ENCODE peak calls at places on chromosomes 5 and 9, in five cellular contexts. One of them, this sample, is unnamed.

GRCh38 chr5:40991981-40992559 is 79.1 kb downstream of the MROH2B start:
- DNase-seq in H1: no peak
- DNase-seq in GM12878: no peak
- DNase-seq in HepG2: no peak
- DNase-seq in K562: no peak
- DNase-seq in this sample: no peak

GRCh38 chr5:172573115-172573882 is 67.8 kb upstream of the NEURL1B start:
- DNase-seq in H1: no peak
- DNase-seq in GM12878: no peak
- DNase-seq in HepG2: no peak
- DNase-seq in K562: peak
- DNase-seq in this sample: no peak

GRCh38 chr5:178630475-178630930 is 3.7 kb upstream of the CLK4 start:
- DNase-seq in H1: no peak
- DNase-seq in GM12878: no peak
- DNase-seq in HepG2: peak
- DNase-seq in K562: no peak
- DNase-seq in this sample: no peak

GRCh38 chr5:40568548-40568947 is 111.2 kb upstream of the PTGER4 start:
- DNase-seq in H1: no peak
- DNase-seq in GM12878: no peak
- DNase-seq in HepG2: no peak
- DNase-seq in K562: no peak
- DNase-seq in this sample: no peak

GRCh38 chr9:89744255-89744648 is 139.4 kb downstream of the GADD45G start:
- DNase-seq in H1: no peak
- DNase-seq in GM12878: no peak
- DNase-seq in HepG2: no peak
- DNase-seq in K562: no peak
- DNase-seq in this sample: no peak

GRCh38 chr5:154402611-154403010 is 43.2 kb upstream of the SAP30L start:
- DNase-seq in H1: no peak
- DNase-seq in GM12878: no peak
- DNase-seq in HepG2: no peak
- DNase-seq in K562: no peak
- DNase-seq in this sample: no peak

GRCh38 chr9:104900871-104901270 is 27.1 kb downstream of the ABCA1 start:
- DNase-seq in H1: no peak
- DNase-seq in GM12878: no peak
- DNase-seq in HepG2: no peak
- DNase-seq in K562: no peak
- DNase-seq in this sample: no peak

GRCh38 chr9:137607141-137607857 is 1.8 kb downstream of the ARRDC1 start:
- DNase-seq in H1: no peak
- DNase-seq in GM12878: no peak
- DNase-seq in HepG2: no peak
- DNase-seq in K562: no peak
- DNase-seq in this sample: no peak

GRCh38 chr5:110032386-110032785 is 342.7 kb downstream of the MAN2A1 start:
- DNase-seq in H1: no peak
- DNase-seq in GM12878: no peak
- DNase-seq in HepG2: no peak
- DNase-seq in K562: no peak
- DNase-seq in this sample: no peak

GRCh38 chr5:40089269-40089668 is 590.4 kb upstream of the PTGER4 start:
- DNase-seq in H1: no peak
- DNase-seq in GM12878: no peak
- DNase-seq in HepG2: no peak
- DNase-seq in K562: no peak
- DNase-seq in this sample: peak

GRCh38 chr5:134466241-134467069 is 54.8 kb upstream of the CDKN2AIPNL start:
- DNase-seq in H1: peak
- DNase-seq in GM12878: no peak
- DNase-seq in HepG2: peak
- DNase-seq in K562: peak
- DNase-seq in this sample: peak

GRCh38 chr9:105117111-105117682 is 127.3 kb upstream of the SLC44A1 start:
- DNase-seq in H1: no peak
- DNase-seq in GM12878: no peak
- DNase-seq in HepG2: no peak
- DNase-seq in K562: no peak
- DNase-seq in this sample: no peak

GRCh38 chr5:44665101-44665701 is 143.5 kb upstream of the MRPS30 start:
- DNase-seq in H1: no peak
- DNase-seq in GM12878: no peak
- DNase-seq in HepG2: no peak
- DNase-seq in K562: no peak
- DNase-seq in this sample: no peak

GRCh38 chr9:86842573-86842972 is 104.7 kb downstream of the GAS1 start:
- DNase-seq in H1: no peak
- DNase-seq in GM12878: no peak
- DNase-seq in HepG2: no peak
- DNase-seq in K562: no peak
- DNase-seq in this sample: no peak

GRCh38 chr9:6656901-6657300 is 11.4 kb upstream of the GLDC start:
- DNase-seq in H1: no peak
- DNase-seq in GM12878: no peak
- DNase-seq in HepG2: no peak
- DNase-seq in K562: no peak
- DNase-seq in this sample: no peak

GRCh38 chr5:169443249-169443784 is 140.3 kb upstream of the SPDL1 start:
- DNase-seq in H1: no peak
- DNase-seq in GM12878: no peak
- DNase-seq in HepG2: no peak
- DNase-seq in K562: no peak
- DNase-seq in this sample: no peak

GRCh38 chr5:149371296-149371962 is 7.7 kb downstream of the IL17B start:
- DNase-seq in H1: no peak
- DNase-seq in GM12878: no peak
- DNase-seq in HepG2: peak
- DNase-seq in K562: peak
- DNase-seq in this sample: peak

GRCh38 chr9:135906291-135907005 is 898 bp downstream of the CAMSAP1 start:
- DNase-seq in H1: no peak
- DNase-seq in GM12878: no peak
- DNase-seq in HepG2: no peak
- DNase-seq in K562: peak
- DNase-seq in this sample: peak

GRCh38 chr9:128011071-128011817 is 30.5 kb upstream of the EEIG1 start:
- DNase-seq in H1: no peak
- DNase-seq in GM12878: no peak
- DNase-seq in HepG2: peak
- DNase-seq in K562: peak
- DNase-seq in this sample: peak

GRCh38 chr5:6703791-6704190 is 9.4 kb upstream of the TENT4A start:
- DNase-seq in H1: no peak
- DNase-seq in GM12878: no peak
- DNase-seq in HepG2: no peak
- DNase-seq in K562: no peak
- DNase-seq in this sample: no peak

GRCh38 chr9:122350577-122351355 is 20.1 kb upstream of the PTGS1 start:
- DNase-seq in H1: no peak
- DNase-seq in GM12878: no peak
- DNase-seq in HepG2: peak
- DNase-seq in K562: peak
- DNase-seq in this sample: peak

GRCh38 chr5:140242099-140242498 is 60.8 kb downstream of the PFDN1 start:
- DNase-seq in H1: no peak
- DNase-seq in GM12878: no peak
- DNase-seq in HepG2: no peak
- DNase-seq in K562: no peak
- DNase-seq in this sample: peak

GRCh38 chr5:83467315-83468044 is 4.1 kb upstream of the VCAN start:
- DNase-seq in H1: no peak
- DNase-seq in GM12878: no peak
- DNase-seq in HepG2: no peak
- DNase-seq in K562: no peak
- DNase-seq in this sample: no peak

GRCh38 chr5:56190500-56190899 is 42.6 kb downstream of the ANKRD55 start:
- DNase-seq in H1: no peak
- DNase-seq in GM12878: no peak
- DNase-seq in HepG2: no peak
- DNase-seq in K562: no peak
- DNase-seq in this sample: no peak

GRCh38 chr5:139642891-139643871 is 5.0 kb upstream of the CXXC5 start:
- DNase-seq in H1: no peak
- DNase-seq in GM12878: no peak
- DNase-seq in HepG2: peak
- DNase-seq in K562: no peak
- DNase-seq in this sample: no peak

DNA sequence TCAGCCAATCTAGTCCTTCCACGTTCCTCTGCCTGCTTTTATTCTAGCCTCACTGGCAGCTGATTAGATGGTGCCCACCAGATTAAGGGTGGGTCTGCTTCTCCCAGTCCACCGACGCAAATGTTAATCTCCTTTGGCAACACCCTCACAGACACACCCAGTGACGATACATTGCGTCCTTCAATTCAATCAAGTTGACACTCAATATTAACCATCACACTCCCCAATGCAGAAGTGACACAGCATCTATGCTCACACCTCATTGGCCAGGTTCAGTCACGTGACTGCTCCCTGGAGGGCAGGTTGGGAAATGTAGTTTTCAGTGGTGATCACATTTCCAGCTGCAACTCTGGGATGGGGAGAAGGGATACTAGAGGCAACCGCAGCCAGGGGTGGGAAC is 13.0 kb downstream of the SUSD3 start:
- DNase-seq in H1: no peak
- DNase-seq in GM12878: no peak
- DNase-seq in HepG2: peak
- DNase-seq in K562: peak
- DNase-seq in this sample: peak
- TF ChIP-seq HDAC2 in H1: no peak
- TF ChIP-seq HDAC2 in GM12878: no peak
- TF ChIP-seq HDAC2 in HepG2: no peak
- TF ChIP-seq HDAC2 in K562: no peak
- TF ChIP-seq HDAC2 in this sample: no peak

GRCh38 chr5:33425334-33425733 is 15.4 kb upstream of the TARS1 start:
- DNase-seq in H1: no peak
- DNase-seq in GM12878: no peak
- DNase-seq in HepG2: no peak
- DNase-seq in K562: no peak
- DNase-seq in this sample: no peak
- TF ChIP-seq CHD2 in H1: no peak
- TF ChIP-seq CHD2 in GM12878: no peak
- TF ChIP-seq CHD2 in HepG2: no peak
- TF ChIP-seq CHD2 in K562: no peak
- TF ChIP-seq CHD2 in this sample: no peak

GRCh38 chr5:926416-927171 is 33.9 kb downstream of the TRIP13 start:
- DNase-seq in H1: no peak
- DNase-seq in GM12878: no peak
- DNase-seq in HepG2: no peak
- DNase-seq in K562: peak
- DNase-seq in this sample: no peak
- H3K4me3 ChIP-seq in H1: peak
- H3K4me3 ChIP-seq in GM12878: no peak
- H3K4me3 ChIP-seq in HepG2: no peak
- H3K4me3 ChIP-seq in K562: no peak
- H3K4me3 ChIP-seq in this sample: no peak

GRCh38 chr5:151602806-151603205 is 11.7 kb upstream of the FAT2 start:
- DNase-seq in H1: no peak
- DNase-seq in GM12878: no peak
- DNase-seq in HepG2: no peak
- DNase-seq in K562: no peak
- DNase-seq in this sample: no peak
- TF ChIP-seq HDAC2 in H1: no peak
- TF ChIP-seq HDAC2 in GM12878: no peak
- TF ChIP-seq HDAC2 in HepG2: no peak
- TF ChIP-seq HDAC2 in K562: no peak
- TF ChIP-seq HDAC2 in this sample: no peak

DNA sequence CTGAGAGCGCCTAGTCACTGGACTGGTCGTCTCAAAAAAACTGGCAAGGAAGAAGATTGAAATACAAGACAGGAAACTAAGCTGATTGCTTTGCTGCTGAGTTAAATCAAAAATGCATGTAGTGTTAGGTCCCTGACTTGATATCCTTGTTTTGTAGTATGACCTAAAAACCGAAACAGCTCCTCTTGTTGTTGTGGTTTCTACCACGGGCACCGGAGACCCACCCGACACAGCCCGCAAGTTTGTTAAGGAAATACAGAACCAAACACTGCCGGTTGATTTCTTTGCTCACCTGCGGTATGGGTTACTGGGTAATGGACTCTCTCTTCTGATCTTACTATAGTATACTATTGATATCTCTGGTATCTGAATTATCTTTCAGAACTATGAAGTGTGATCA is 4.3 kb downstream of the MTRR start:
- DNase-seq in H1: no peak
- DNase-seq in GM12878: no peak
- DNase-seq in HepG2: no peak
- DNase-seq in K562: no peak
- DNase-seq in this sample: no peak
- TF ChIP-seq CHD2 in H1: no peak
- TF ChIP-seq CHD2 in GM12878: no peak
- TF ChIP-seq CHD2 in HepG2: no peak
- TF ChIP-seq CHD2 in K562: no peak
- TF ChIP-seq CHD2 in this sample: no peak